ENCODE peak calls at places on chromosomes 1 and 21, in eight cellular contexts. One of them, this sample, is unnamed.

GRCh38 chr1:60589916-60590315 is 492.4 kb upstream of the NFIA start:
- DNase-seq in sigmoid colon: no peak
- DNase-seq in Peyer's patch: no peak
- DNase-seq in esophagus squamous epithelium: no peak
- DNase-seq in heart left ventricle: no peak
- DNase-seq in tibial nerve: no peak
- DNase-seq in GM12878: no peak
- DNase-seq in IMR-90: no peak
- DNase-seq in this sample: no peak

GRCh38 chr1:190478193-190479007 is 736 bp upstream of the BRINP3 start:
- DNase-seq in sigmoid colon: no peak
- DNase-seq in Peyer's patch: no peak
- DNase-seq in esophagus squamous epithelium: no peak
- DNase-seq in heart left ventricle: no peak
- DNase-seq in tibial nerve: no peak
- DNase-seq in GM12878: no peak
- DNase-seq in IMR-90: peak; percentile 37
- DNase-seq in this sample: no peak

GRCh38 chr1:76868916-76869315 is 1.6 kb downstream of the ST6GALNAC5 start:
- DNase-seq in sigmoid colon: no peak
- DNase-seq in Peyer's patch: no peak
- DNase-seq in esophagus squamous epithelium: no peak
- DNase-seq in heart left ventricle: no peak
- DNase-seq in tibial nerve: no peak
- DNase-seq in GM12878: no peak
- DNase-seq in IMR-90: no peak
- DNase-seq in this sample: peak; percentile 34

GRCh38 chr1:25803368-25803767 is 3.4 kb downstream of the SELENON start:
- DNase-seq in sigmoid colon: no peak
- DNase-seq in Peyer's patch: no peak
- DNase-seq in esophagus squamous epithelium: no peak
- DNase-seq in heart left ventricle: no peak
- DNase-seq in tibial nerve: no peak
- DNase-seq in GM12878: no peak
- DNase-seq in IMR-90: no peak
- DNase-seq in this sample: no peak

GRCh38 chr1:172719066-172719627 is 60.2 kb downstream of the FASLG start:
- DNase-seq in sigmoid colon: no peak
- DNase-seq in Peyer's patch: no peak
- DNase-seq in esophagus squamous epithelium: no peak
- DNase-seq in heart left ventricle: no peak
- DNase-seq in tibial nerve: no peak
- DNase-seq in GM12878: no peak
- DNase-seq in IMR-90: peak; percentile 34
- DNase-seq in this sample: no peak

GRCh38 chr21:16309250-16309971 is 579.6 kb downstream of the USP25 start:
- DNase-seq in sigmoid colon: no peak
- DNase-seq in Peyer's patch: no peak
- DNase-seq in esophagus squamous epithelium: no peak
- DNase-seq in heart left ventricle: no peak
- DNase-seq in tibial nerve: no peak
- DNase-seq in GM12878: no peak
- DNase-seq in IMR-90: no peak
- DNase-seq in this sample: peak; percentile 26

GRCh38 chr1:91736999-91737615 is 148.8 kb downstream of the TGFBR3 start:
- DNase-seq in sigmoid colon: peak; percentile 81
- DNase-seq in Peyer's patch: no peak
- DNase-seq in esophagus squamous epithelium: no peak
- DNase-seq in heart left ventricle: no peak
- DNase-seq in tibial nerve: no peak
- DNase-seq in GM12878: no peak
- DNase-seq in IMR-90: peak; percentile 81
- DNase-seq in this sample: no peak

GRCh38 chr1:168032048-168032447 is 95.2 kb upstream of the MPC2 start:
- DNase-seq in sigmoid colon: no peak
- DNase-seq in Peyer's patch: no peak
- DNase-seq in esophagus squamous epithelium: no peak
- DNase-seq in heart left ventricle: no peak
- DNase-seq in tibial nerve: no peak
- DNase-seq in GM12878: no peak
- DNase-seq in IMR-90: no peak
- DNase-seq in this sample: no peak

GRCh38 chr1:1847501-1848289 is 43.2 kb downstream of the GNB1 start:
- DNase-seq in sigmoid colon: no peak
- DNase-seq in Peyer's patch: peak; percentile 44
- DNase-seq in esophagus squamous epithelium: no peak
- DNase-seq in heart left ventricle: no peak
- DNase-seq in tibial nerve: no peak
- DNase-seq in GM12878: no peak
- DNase-seq in IMR-90: no peak
- DNase-seq in this sample: no peak

GRCh38 chr1:67970088-67970487 is 80.3 kb downstream of the DIRAS3 start:
- DNase-seq in sigmoid colon: no peak
- DNase-seq in Peyer's patch: no peak
- DNase-seq in esophagus squamous epithelium: no peak
- DNase-seq in heart left ventricle: no peak
- DNase-seq in tibial nerve: no peak
- DNase-seq in GM12878: no peak
- DNase-seq in IMR-90: peak; percentile 90
- DNase-seq in this sample: no peak

GRCh38 chr1:39984951-39985350 is 30.0 kb downstream of the MFSD2A start:
- DNase-seq in sigmoid colon: no peak
- DNase-seq in Peyer's patch: no peak
- DNase-seq in esophagus squamous epithelium: no peak
- DNase-seq in heart left ventricle: no peak
- DNase-seq in tibial nerve: no peak
- DNase-seq in GM12878: no peak
- DNase-seq in IMR-90: no peak
- DNase-seq in this sample: no peak

GRCh38 chr1:17170571-17170970 is 34.4 kb upstream of the PADI1 start:
- DNase-seq in sigmoid colon: no peak
- DNase-seq in Peyer's patch: no peak
- DNase-seq in esophagus squamous epithelium: no peak
- DNase-seq in heart left ventricle: no peak
- DNase-seq in tibial nerve: no peak
- DNase-seq in GM12878: no peak
- DNase-seq in IMR-90: peak; percentile 78
- DNase-seq in this sample: no peak

GRCh38 chr1:204578867-204579664 is 62.9 kb downstream of the MDM4 start:
- DNase-seq in sigmoid colon: peak; percentile 71
- DNase-seq in Peyer's patch: peak; percentile 65
- DNase-seq in esophagus squamous epithelium: no peak
- DNase-seq in heart left ventricle: peak; percentile 72
- DNase-seq in tibial nerve: no peak
- DNase-seq in GM12878: peak; percentile 65
- DNase-seq in IMR-90: no peak
- DNase-seq in this sample: peak; percentile 38

GRCh38 chr1:60573726-60574409 is 500.3 kb upstream of the C1orf87 start:
- DNase-seq in sigmoid colon: no peak
- DNase-seq in Peyer's patch: no peak
- DNase-seq in esophagus squamous epithelium: no peak
- DNase-seq in heart left ventricle: no peak
- DNase-seq in tibial nerve: no peak
- DNase-seq in GM12878: no peak
- DNase-seq in IMR-90: no peak
- DNase-seq in this sample: no peak

GRCh38 chr1:12600880-12601633 is 17.0 kb downstream of the DHRS3 start:
- DNase-seq in sigmoid colon: no peak
- DNase-seq in Peyer's patch: peak; percentile 38
- DNase-seq in esophagus squamous epithelium: no peak
- DNase-seq in heart left ventricle: no peak
- DNase-seq in tibial nerve: no peak
- DNase-seq in GM12878: no peak
- DNase-seq in IMR-90: no peak
- DNase-seq in this sample: no peak

GRCh38 chr1:64701886-64702285 is 43.0 kb upstream of the RAVER2 start:
- DNase-seq in sigmoid colon: no peak
- DNase-seq in Peyer's patch: no peak
- DNase-seq in esophagus squamous epithelium: no peak
- DNase-seq in heart left ventricle: no peak
- DNase-seq in tibial nerve: no peak
- DNase-seq in GM12878: no peak
- DNase-seq in IMR-90: no peak
- DNase-seq in this sample: no peak

GRCh38 chr1:110636149-110636935 is 30.2 kb upstream of the KCNA2 start:
- DNase-seq in sigmoid colon: no peak
- DNase-seq in Peyer's patch: peak; percentile 68
- DNase-seq in esophagus squamous epithelium: no peak
- DNase-seq in heart left ventricle: no peak
- DNase-seq in tibial nerve: no peak
- DNase-seq in GM12878: no peak
- DNase-seq in IMR-90: no peak
- DNase-seq in this sample: no peak
- TF ChIP-seq POLR2A in sigmoid colon: no peak
- TF ChIP-seq POLR2A in Peyer's patch: no peak
- TF ChIP-seq POLR2A in esophagus squamous epithelium: peak; percentile 13
- TF ChIP-seq POLR2A in heart left ventricle: no peak
- TF ChIP-seq POLR2A in tibial nerve: no peak
- TF ChIP-seq POLR2A in GM12878: no peak
- TF ChIP-seq POLR2A in IMR-90: no peak
- TF ChIP-seq POLR2A in this sample: no peak

DNA sequence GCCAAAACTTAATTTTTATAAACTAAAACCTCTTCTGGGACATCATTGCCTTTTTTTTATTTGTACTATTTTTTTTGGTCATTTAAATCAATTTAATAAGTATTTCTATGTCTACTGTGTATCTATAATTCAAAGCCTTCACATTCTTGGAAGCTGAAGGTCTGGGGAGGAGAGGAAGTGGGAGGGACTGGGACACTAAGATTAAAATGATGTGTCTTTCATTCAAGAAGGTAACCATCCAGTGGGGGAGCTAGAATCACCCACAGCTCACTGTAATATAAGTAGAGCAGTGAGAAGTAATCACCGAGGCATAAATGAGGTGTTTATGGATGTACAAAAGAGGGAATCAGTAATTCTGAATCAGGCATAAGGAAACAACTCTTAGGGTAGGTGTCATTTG is 52.9 kb downstream of the PTGER3 start:
- DNase-seq in sigmoid colon: no peak
- DNase-seq in Peyer's patch: no peak
- DNase-seq in esophagus squamous epithelium: no peak
- DNase-seq in heart left ventricle: no peak
- DNase-seq in tibial nerve: no peak
- DNase-seq in GM12878: no peak
- DNase-seq in IMR-90: no peak
- DNase-seq in this sample: no peak
- TF ChIP-seq POLR2A in sigmoid colon: no peak
- TF ChIP-seq POLR2A in Peyer's patch: no peak
- TF ChIP-seq POLR2A in esophagus squamous epithelium: no peak
- TF ChIP-seq POLR2A in heart left ventricle: no peak
- TF ChIP-seq POLR2A in tibial nerve: no peak
- TF ChIP-seq POLR2A in GM12878: no peak
- TF ChIP-seq POLR2A in IMR-90: no peak
- TF ChIP-seq POLR2A in this sample: no peak

GRCh38 chr1:244651956-244652698 is 799 bp upstream of the DESI2 start:
- DNase-seq in sigmoid colon: no peak
- DNase-seq in Peyer's patch: no peak
- DNase-seq in esophagus squamous epithelium: no peak
- DNase-seq in heart left ventricle: no peak
- DNase-seq in tibial nerve: no peak
- DNase-seq in GM12878: no peak
- DNase-seq in IMR-90: peak; percentile 11
- DNase-seq in this sample: no peak

GRCh38 chr1:244654284-244655038 is 1.5 kb downstream of the DESI2 start:
- DNase-seq in sigmoid colon: no peak
- DNase-seq in Peyer's patch: no peak
- DNase-seq in esophagus squamous epithelium: no peak
- DNase-seq in heart left ventricle: no peak
- DNase-seq in tibial nerve: no peak
- DNase-seq in GM12878: no peak
- DNase-seq in IMR-90: peak; percentile 26
- DNase-seq in this sample: no peak

GRCh38 chr1:244653439-244654283 is 735 bp downstream of the DESI2 start:
- DNase-seq in sigmoid colon: peak; percentile 76
- DNase-seq in Peyer's patch: peak; percentile 22
- DNase-seq in esophagus squamous epithelium: no peak
- DNase-seq in heart left ventricle: no peak
- DNase-seq in tibial nerve: no peak
- DNase-seq in GM12878: no peak
- DNase-seq in IMR-90: peak; percentile 31
- DNase-seq in this sample: peak; percentile 67

GRCh38 chr1:244655186-244655585 is 2.3 kb downstream of the DESI2 start:
- DNase-seq in sigmoid colon: no peak
- DNase-seq in Peyer's patch: no peak
- DNase-seq in esophagus squamous epithelium: no peak
- DNase-seq in heart left ventricle: no peak
- DNase-seq in tibial nerve: no peak
- DNase-seq in GM12878: no peak
- DNase-seq in IMR-90: no peak
- DNase-seq in this sample: no peak

GRCh38 chr1:244652699-244653438 is at the start of gene DESI2:
- DNase-seq in sigmoid colon: peak; percentile 100
- DNase-seq in Peyer's patch: peak; percentile 99
- DNase-seq in esophagus squamous epithelium: peak; percentile 98
- DNase-seq in heart left ventricle: peak; percentile 98
- DNase-seq in tibial nerve: peak; percentile 96
- DNase-seq in GM12878: peak; percentile 96
- DNase-seq in IMR-90: peak; percentile 100
- DNase-seq in this sample: peak; percentile 98
- TF ChIP-seq POLR2A in sigmoid colon: peak; percentile 66
- TF ChIP-seq POLR2A in Peyer's patch: peak; percentile 97
- TF ChIP-seq POLR2A in esophagus squamous epithelium: peak; percentile 98
- TF ChIP-seq POLR2A in heart left ventricle: peak; percentile 98
- TF ChIP-seq POLR2A in tibial nerve: peak; percentile 96
- TF ChIP-seq POLR2A in GM12878: peak; percentile 96
- TF ChIP-seq POLR2A in IMR-90: peak; percentile 98
- TF ChIP-seq POLR2A in this sample: peak; percentile 92

GRCh38 chr1:46247433-46248121 is at the start of gene RAD54L:
- DNase-seq in sigmoid colon: peak; percentile 99
- DNase-seq in Peyer's patch: peak; percentile 98
- DNase-seq in esophagus squamous epithelium: peak; percentile 89
- DNase-seq in heart left ventricle: peak; percentile 98
- DNase-seq in tibial nerve: peak; percentile 96
- DNase-seq in GM12878: peak; percentile 94
- DNase-seq in IMR-90: peak; percentile 99
- DNase-seq in this sample: peak; percentile 98
- TF ChIP-seq POLR2A in sigmoid colon: no peak
- TF ChIP-seq POLR2A in Peyer's patch: no peak
- TF ChIP-seq POLR2A in esophagus squamous epithelium: no peak
- TF ChIP-seq POLR2A in heart left ventricle: no peak
- TF ChIP-seq POLR2A in tibial nerve: no peak
- TF ChIP-seq POLR2A in GM12878: peak; percentile 78
- TF ChIP-seq POLR2A in IMR-90: peak; percentile 64
- TF ChIP-seq POLR2A in this sample: no peak